ENCODE peak calls at places on chromosome 11, in four cellular contexts. One of them, this sample, is unnamed.
A peak's percentile ranks its signal among the peaks of the same experiment; 100 is the strongest.

GRCh38 chr11:64520013-64520412 is 71.0 kb upstream of the SLC22A12 start:
- DNase-seq in psoas muscle: no peak
- DNase-seq in heart left ventricle: no peak
- DNase-seq in mesenchymal stem cell: no peak
- DNase-seq in this sample: no peak

GRCh38 chr11:134753805-134754130 is 341.7 kb upstream of the B3GAT1 start:
- DNase-seq in psoas muscle: no peak
- DNase-seq in heart left ventricle: no peak
- DNase-seq in mesenchymal stem cell: no peak
- DNase-seq in this sample: no peak

GRCh38 chr11:95494856-95495255 is 263.9 kb upstream of the SESN3 start:
- DNase-seq in psoas muscle: no peak
- DNase-seq in heart left ventricle: no peak
- DNase-seq in mesenchymal stem cell: no peak
- DNase-seq in this sample: no peak

GRCh38 chr11:84316866-84317560 is 1030.8 kb upstream of the CCDC90B start:
- DNase-seq in psoas muscle: no peak
- DNase-seq in heart left ventricle: no peak
- DNase-seq in mesenchymal stem cell: peak; percentile 38
- DNase-seq in this sample: peak; percentile 15

GRCh38 chr11:83971063-83971462 is 684.9 kb upstream of the CCDC90B start:
- DNase-seq in psoas muscle: no peak
- DNase-seq in heart left ventricle: no peak
- DNase-seq in mesenchymal stem cell: peak; percentile 20
- DNase-seq in this sample: no peak

GRCh38 chr11:123493393-123494063 is 63.5 kb downstream of the GRAMD1B start:
- DNase-seq in psoas muscle: no peak
- DNase-seq in heart left ventricle: no peak
- DNase-seq in mesenchymal stem cell: no peak
- DNase-seq in this sample: no peak

GRCh38 chr11:45926001-45926401 is 3.5 kb downstream of the LARGE2 start:
- DNase-seq in psoas muscle: peak; percentile 44
- DNase-seq in heart left ventricle: no peak
- DNase-seq in mesenchymal stem cell: no peak
- DNase-seq in this sample: no peak

GRCh38 chr11:28616566-28616965 is 508.4 kb downstream of the METTL15 start:
- DNase-seq in psoas muscle: no peak
- DNase-seq in heart left ventricle: no peak
- DNase-seq in mesenchymal stem cell: no peak
- DNase-seq in this sample: no peak

GRCh38 chr11:63870351-63871197 is 31.7 kb downstream of the MARK2 start:
- DNase-seq in psoas muscle: no peak
- DNase-seq in heart left ventricle: no peak
- DNase-seq in mesenchymal stem cell: peak; percentile 48
- DNase-seq in this sample: no peak

GRCh38 chr11:128532016-128532570 is 55.3 kb downstream of the ETS1 start:
- DNase-seq in psoas muscle: no peak
- DNase-seq in heart left ventricle: no peak
- DNase-seq in mesenchymal stem cell: no peak
- DNase-seq in this sample: no peak

GRCh38 chr11:116694815-116695590 is 77.8 kb downstream of the BUD13 start:
- DNase-seq in psoas muscle: no peak
- DNase-seq in heart left ventricle: no peak
- DNase-seq in mesenchymal stem cell: no peak
- DNase-seq in this sample: no peak

GRCh38 chr11:62217191-62217748 is 8.8 kb downstream of the SCGB2A1 start:
- DNase-seq in psoas muscle: no peak
- DNase-seq in heart left ventricle: no peak
- DNase-seq in mesenchymal stem cell: peak; percentile 4
- DNase-seq in this sample: peak; percentile 27

GRCh38 chr11:120969993-120970392 is 53.9 kb upstream of the TBCEL start:
- DNase-seq in psoas muscle: no peak
- DNase-seq in heart left ventricle: no peak
- DNase-seq in mesenchymal stem cell: no peak
- DNase-seq in this sample: no peak

GRCh38 chr11:61107888-61108287 is 5.6 kb downstream of the CD5 start:
- DNase-seq in psoas muscle: no peak
- DNase-seq in heart left ventricle: no peak
- DNase-seq in mesenchymal stem cell: no peak
- DNase-seq in this sample: no peak

GRCh38 chr11:11620966-11621880 is 582 bp downstream of the GALNT18 start:
- DNase-seq in psoas muscle: peak; percentile 69
- DNase-seq in heart left ventricle: peak; percentile 58
- DNase-seq in mesenchymal stem cell: peak; percentile 56
- DNase-seq in this sample: peak; percentile 40

GRCh38 chr11:12216100-12216499 is 105.7 kb downstream of the MICAL2 start:
- DNase-seq in psoas muscle: no peak
- DNase-seq in heart left ventricle: no peak
- DNase-seq in mesenchymal stem cell: no peak
- DNase-seq in this sample: no peak

GRCh38 chr11:111793863-111794262 is 27.7 kb upstream of the PPP2R1B start:
- DNase-seq in psoas muscle: no peak
- DNase-seq in heart left ventricle: peak; percentile 59
- DNase-seq in mesenchymal stem cell: no peak
- DNase-seq in this sample: peak; percentile 89

GRCh38 chr11:42410251-42410956 is 901.4 kb upstream of the API5 start:
- DNase-seq in psoas muscle: no peak
- DNase-seq in heart left ventricle: no peak
- DNase-seq in mesenchymal stem cell: no peak
- DNase-seq in this sample: no peak

GRCh38 chr11:69414773-69415187 is 66.7 kb upstream of the LINC01488 start:
- DNase-seq in psoas muscle: no peak
- DNase-seq in heart left ventricle: peak; percentile 26
- DNase-seq in mesenchymal stem cell: no peak
- DNase-seq in this sample: no peak

GRCh38 chr11:71117311-71117710 is 135.1 kb downstream of the SHANK2 start:
- DNase-seq in psoas muscle: no peak
- DNase-seq in heart left ventricle: no peak
- DNase-seq in mesenchymal stem cell: no peak
- DNase-seq in this sample: no peak

GRCh38 chr11:109512249-109512648 is 90.3 kb downstream of the C11orf87 start:
- DNase-seq in psoas muscle: no peak
- DNase-seq in heart left ventricle: no peak
- DNase-seq in mesenchymal stem cell: no peak
- DNase-seq in this sample: no peak

GRCh38 chr11:29448246-29448877 is 568.5 kb downstream of the KCNA4 start:
- DNase-seq in psoas muscle: no peak
- DNase-seq in heart left ventricle: no peak
- DNase-seq in mesenchymal stem cell: peak; percentile 17
- DNase-seq in this sample: peak; percentile 56

GRCh38 chr11:72764503-72764902 is 12.3 kb upstream of the ARAP1 start:
- DNase-seq in psoas muscle: no peak
- DNase-seq in heart left ventricle: no peak
- DNase-seq in mesenchymal stem cell: no peak
- DNase-seq in this sample: no peak

GRCh38 chr11:55966391-55966790 is 3.4 kb downstream of the OR10AG1 start:
- DNase-seq in psoas muscle: no peak
- DNase-seq in heart left ventricle: no peak
- DNase-seq in mesenchymal stem cell: no peak
- DNase-seq in this sample: no peak

GRCh38 chr11:128592454-128592853 is 5.1 kb upstream of the ETS1 start:
- DNase-seq in psoas muscle: no peak
- DNase-seq in heart left ventricle: no peak
- DNase-seq in mesenchymal stem cell: no peak
- DNase-seq in this sample: no peak

GRCh38 chr11:103380031-103380430 is 270.8 kb downstream of the DYNC2H1 start:
- DNase-seq in psoas muscle: no peak
- DNase-seq in heart left ventricle: no peak
- DNase-seq in mesenchymal stem cell: peak; percentile 57
- DNase-seq in this sample: no peak

GRCh38 chr11:33735426-33736147 is 636 bp downstream of the CD59 start:
- DNase-seq in psoas muscle: peak; percentile 73
- DNase-seq in heart left ventricle: no peak
- DNase-seq in mesenchymal stem cell: peak; percentile 67
- DNase-seq in this sample: peak; percentile 64

GRCh38 chr11:115611343-115611742 is 107.1 kb upstream of the CADM1 start:
- DNase-seq in psoas muscle: no peak
- DNase-seq in heart left ventricle: no peak
- DNase-seq in mesenchymal stem cell: no peak
- DNase-seq in this sample: no peak

GRCh38 chr11:66045177-66045639 is 3.8 kb downstream of the GAL3ST3 start:
- DNase-seq in psoas muscle: peak; percentile 83
- DNase-seq in heart left ventricle: peak; percentile 75
- DNase-seq in mesenchymal stem cell: peak; percentile 80
- DNase-seq in this sample: peak; percentile 96

GRCh38 chr11:13705710-13706109 is 37.2 kb downstream of the FAR1 start:
- DNase-seq in psoas muscle: no peak
- DNase-seq in heart left ventricle: no peak
- DNase-seq in mesenchymal stem cell: no peak
- DNase-seq in this sample: no peak

GRCh38 chr11:19079643-19080440 is 19.3 kb upstream of the MRGPRX2 start:
- DNase-seq in psoas muscle: no peak
- DNase-seq in heart left ventricle: no peak
- DNase-seq in mesenchymal stem cell: peak; percentile 91
- DNase-seq in this sample: peak; percentile 73

GRCh38 chr11:6634534-6634933 is 15.3 kb upstream of the TPP1 start:
- DNase-seq in psoas muscle: no peak
- DNase-seq in heart left ventricle: no peak
- DNase-seq in mesenchymal stem cell: no peak
- DNase-seq in this sample: no peak
- H3K4me1 ChIP-seq in psoas muscle: peaks cover 4% of the 10 kb centered on the region
- H3K4me1 ChIP-seq in heart left ventricle: peaks cover 64% of the 10 kb centered on the region
- H3K4me1 ChIP-seq in mesenchymal stem cell: peaks cover 7% of the 10 kb centered on the region
- H3K4me1 ChIP-seq in this sample: peaks cover 22% of the 10 kb centered on the region

GRCh38 chr11:68326334-68327215 is 14.2 kb downstream of the LRP5 start:
- DNase-seq in psoas muscle: no peak
- DNase-seq in heart left ventricle: no peak
- DNase-seq in mesenchymal stem cell: no peak
- DNase-seq in this sample: no peak
- H3K4me1 ChIP-seq in psoas muscle: peaks cover 44% of the 10 kb centered on the region
- H3K4me1 ChIP-seq in heart left ventricle: peaks cover 94% of the 10 kb centered on the region
- H3K4me1 ChIP-seq in mesenchymal stem cell: peaks cover 45% of the 10 kb centered on the region
- H3K4me1 ChIP-seq in this sample: peaks cover 18% of the 10 kb centered on the region

GRCh38 chr11:9569588-9570164 is 3.8 kb upstream of the WEE1 start:
- DNase-seq in psoas muscle: no peak
- DNase-seq in heart left ventricle: no peak
- DNase-seq in mesenchymal stem cell: no peak
- DNase-seq in this sample: no peak
- H3K4me1 ChIP-seq in psoas muscle: peaks cover 24% of the 10 kb centered on the region
- H3K4me1 ChIP-seq in heart left ventricle: peaks cover 48% of the 10 kb centered on the region
- H3K4me1 ChIP-seq in mesenchymal stem cell: peaks cover 19% of the 10 kb centered on the region
- H3K4me1 ChIP-seq in this sample: peaks cover 45% of the 10 kb centered on the region

DNA sequence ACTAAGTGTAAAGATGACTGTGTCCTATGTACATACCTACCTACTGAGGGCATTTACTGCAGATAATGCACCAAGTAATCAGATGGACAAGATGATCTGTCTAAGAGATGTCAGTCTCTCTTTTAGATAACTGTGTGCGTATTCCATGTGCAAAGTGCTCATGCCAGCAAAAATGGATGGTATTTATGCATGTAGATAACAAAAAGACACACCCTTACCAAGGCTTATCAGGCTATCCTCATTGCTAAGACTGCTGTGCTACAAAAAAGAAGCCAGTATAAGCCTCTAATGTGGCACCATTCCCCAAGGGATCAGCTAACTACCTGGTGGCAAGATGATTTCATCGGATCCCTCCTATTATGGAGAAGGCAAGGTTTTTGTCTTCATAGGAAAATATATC is 34.3 kb upstream of the CD44 start:
- DNase-seq in psoas muscle: no peak
- DNase-seq in heart left ventricle: no peak
- DNase-seq in mesenchymal stem cell: no peak
- DNase-seq in this sample: no peak
- H3K4me1 ChIP-seq in psoas muscle: peaks cover 11% of the 10 kb centered on the region
- H3K4me1 ChIP-seq in heart left ventricle: peaks cover 44% of the 10 kb centered on the region
- H3K4me1 ChIP-seq in mesenchymal stem cell: no peaks in the 10 kb centered on the region
- H3K4me1 ChIP-seq in this sample: peaks cover 28% of the 10 kb centered on the region

DNA sequence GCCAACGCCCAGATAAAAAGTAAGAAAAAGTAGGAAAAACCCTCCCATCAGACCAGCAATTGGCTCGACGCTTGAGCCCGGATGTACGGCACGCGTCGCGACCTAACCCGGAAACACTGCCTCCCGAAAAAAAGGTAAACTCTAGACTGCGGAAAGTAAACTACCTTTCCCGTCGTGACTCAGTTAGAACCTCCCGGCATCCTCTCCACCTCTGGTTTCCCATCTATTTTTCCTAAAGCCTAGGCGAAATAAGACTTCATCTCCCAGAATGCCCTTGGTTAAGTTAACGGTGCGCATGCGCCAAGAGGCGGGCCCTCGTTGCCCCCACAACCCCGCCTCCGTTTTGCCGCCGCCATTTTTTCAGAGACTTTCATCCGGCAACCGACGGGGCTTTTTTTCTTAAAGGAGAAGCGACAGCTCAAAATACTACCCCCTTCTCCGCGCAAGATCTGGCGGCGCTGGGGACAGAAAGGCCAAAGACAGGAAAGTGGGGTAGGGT is 678 bp upstream of the ZFP91 start:
- DNase-seq in psoas muscle: peak; percentile 98
- DNase-seq in heart left ventricle: peak; percentile 96
- DNase-seq in mesenchymal stem cell: peak; percentile 99
- DNase-seq in this sample: peak; percentile 98
- H3K4me1 ChIP-seq in psoas muscle: peaks cover 70% of the 10 kb centered on the region
- H3K4me1 ChIP-seq in heart left ventricle: peaks cover 70% of the 10 kb centered on the region
- H3K4me1 ChIP-seq in mesenchymal stem cell: peaks cover 8% of the 10 kb centered on the region
- H3K4me1 ChIP-seq in this sample: peaks cover 68% of the 10 kb centered on the region

This sample was measured in adipocyte.